ENCODE peak calls at places on chromosomes 2 and 18, in nine cellular contexts. One of them, this sample, is unnamed.
A peak's percentile ranks its signal among the peaks of the same experiment; 100 is the strongest.

GRCh38 chr2:38266382-38267051 is 110.6 kb downstream of the ATL2 start:
- DNase-seq in breast epithelium: no peak
- DNase-seq in CD4-positive, alpha-beta memory T cell: no peak
- DNase-seq in right cardiac atrium: no peak
- DNase-seq in caudate nucleus: no peak
- DNase-seq in SK-N-MC: no peak
- DNase-seq in CD8-positive, alpha-beta T cell: no peak
- DNase-seq in PC-9: peak; percentile 13
- DNase-seq in PC-3: no peak
- DNase-seq in this sample: no peak

GRCh38 chr18:7272268-7273049 is 41.6 kb downstream of the LRRC30 start:
- DNase-seq in breast epithelium: no peak
- DNase-seq in CD4-positive, alpha-beta memory T cell: no peak
- DNase-seq in right cardiac atrium: peak; percentile 82
- DNase-seq in caudate nucleus: peak; percentile 66
- DNase-seq in SK-N-MC: peak; percentile 6
- DNase-seq in CD8-positive, alpha-beta T cell: no peak
- DNase-seq in PC-9: peak; percentile 39
- DNase-seq in PC-3: peak; percentile 88
- DNase-seq in this sample: no peak

GRCh38 chr2:179422037-179422643 is 157.5 kb upstream of the SESTD1 start:
- DNase-seq in breast epithelium: peak; percentile 68
- DNase-seq in CD4-positive, alpha-beta memory T cell: no peak
- DNase-seq in right cardiac atrium: peak; percentile 80
- DNase-seq in caudate nucleus: peak; percentile 51
- DNase-seq in SK-N-MC: peak; percentile 16
- DNase-seq in CD8-positive, alpha-beta T cell: peak; percentile 27
- DNase-seq in PC-9: peak; percentile 56
- DNase-seq in PC-3: peak; percentile 84
- DNase-seq in this sample: peak; percentile 11

GRCh38 chr18:2411381-2411977 is 159.8 kb downstream of the METTL4 start:
- DNase-seq in breast epithelium: no peak
- DNase-seq in CD4-positive, alpha-beta memory T cell: no peak
- DNase-seq in right cardiac atrium: no peak
- DNase-seq in caudate nucleus: no peak
- DNase-seq in SK-N-MC: no peak
- DNase-seq in CD8-positive, alpha-beta T cell: no peak
- DNase-seq in PC-9: peak; percentile 75
- DNase-seq in PC-3: peak; percentile 89
- DNase-seq in this sample: no peak

GRCh38 chr2:190849774-190850173 is 30.8 kb upstream of the GLS start:
- DNase-seq in breast epithelium: no peak
- DNase-seq in CD4-positive, alpha-beta memory T cell: no peak
- DNase-seq in right cardiac atrium: no peak
- DNase-seq in caudate nucleus: no peak
- DNase-seq in SK-N-MC: no peak
- DNase-seq in CD8-positive, alpha-beta T cell: no peak
- DNase-seq in PC-9: peak; percentile 46
- DNase-seq in PC-3: peak; percentile 90
- DNase-seq in this sample: peak; percentile 31

GRCh38 chr2:223469270-223470057 is 132.7 kb downstream of the SCG2 start:
- DNase-seq in breast epithelium: no peak
- DNase-seq in CD4-positive, alpha-beta memory T cell: no peak
- DNase-seq in right cardiac atrium: peak; percentile 75
- DNase-seq in caudate nucleus: no peak
- DNase-seq in SK-N-MC: no peak
- DNase-seq in CD8-positive, alpha-beta T cell: no peak
- DNase-seq in PC-9: no peak
- DNase-seq in PC-3: no peak
- DNase-seq in this sample: peak; percentile 25

GRCh38 chr2:160432633-160433032 is 61.0 kb downstream of the RBMS1 start:
- DNase-seq in breast epithelium: no peak
- DNase-seq in CD4-positive, alpha-beta memory T cell: no peak
- DNase-seq in right cardiac atrium: no peak
- DNase-seq in caudate nucleus: no peak
- DNase-seq in SK-N-MC: no peak
- DNase-seq in CD8-positive, alpha-beta T cell: no peak
- DNase-seq in PC-9: peak; percentile 65
- DNase-seq in PC-3: peak; percentile 97
- DNase-seq in this sample: no peak

GRCh38 chr2:226087505-226088365 is 688.2 kb downstream of the NYAP2 start:
- DNase-seq in breast epithelium: no peak
- DNase-seq in CD4-positive, alpha-beta memory T cell: no peak
- DNase-seq in right cardiac atrium: no peak
- DNase-seq in caudate nucleus: no peak
- DNase-seq in SK-N-MC: no peak
- DNase-seq in CD8-positive, alpha-beta T cell: no peak
- DNase-seq in PC-9: no peak
- DNase-seq in PC-3: no peak
- DNase-seq in this sample: no peak

GRCh38 chr2:126317797-126318431 is 338.0 kb upstream of the GYPC start:
- DNase-seq in breast epithelium: no peak
- DNase-seq in CD4-positive, alpha-beta memory T cell: no peak
- DNase-seq in right cardiac atrium: no peak
- DNase-seq in caudate nucleus: no peak
- DNase-seq in SK-N-MC: no peak
- DNase-seq in CD8-positive, alpha-beta T cell: no peak
- DNase-seq in PC-9: no peak
- DNase-seq in PC-3: no peak
- DNase-seq in this sample: no peak

GRCh38 chr2:29012211-29012681 is 31.1 kb downstream of the TOGARAM2 start:
- DNase-seq in breast epithelium: no peak
- DNase-seq in CD4-positive, alpha-beta memory T cell: peak; percentile 45
- DNase-seq in right cardiac atrium: peak; percentile 92
- DNase-seq in caudate nucleus: peak; percentile 26
- DNase-seq in SK-N-MC: no peak
- DNase-seq in CD8-positive, alpha-beta T cell: peak; percentile 55
- DNase-seq in PC-9: no peak
- DNase-seq in PC-3: no peak
- DNase-seq in this sample: no peak

GRCh38 chr2:234333168-234334130 is 163.4 kb downstream of the ARL4C start:
- DNase-seq in breast epithelium: no peak
- DNase-seq in CD4-positive, alpha-beta memory T cell: no peak
- DNase-seq in right cardiac atrium: no peak
- DNase-seq in caudate nucleus: no peak
- DNase-seq in SK-N-MC: no peak
- DNase-seq in CD8-positive, alpha-beta T cell: no peak
- DNase-seq in PC-9: no peak
- DNase-seq in PC-3: no peak
- DNase-seq in this sample: no peak

GRCh38 chr2:51812138-51812866 is 780.4 kb upstream of the NRXN1 start:
- DNase-seq in breast epithelium: no peak
- DNase-seq in CD4-positive, alpha-beta memory T cell: no peak
- DNase-seq in right cardiac atrium: no peak
- DNase-seq in caudate nucleus: no peak
- DNase-seq in SK-N-MC: no peak
- DNase-seq in CD8-positive, alpha-beta T cell: no peak
- DNase-seq in PC-9: no peak
- DNase-seq in PC-3: peak; percentile 83
- DNase-seq in this sample: no peak

GRCh38 chr2:199306116-199306515 is 151.6 kb downstream of the SATB2 start:
- DNase-seq in breast epithelium: no peak
- DNase-seq in CD4-positive, alpha-beta memory T cell: no peak
- DNase-seq in right cardiac atrium: no peak
- DNase-seq in caudate nucleus: no peak
- DNase-seq in SK-N-MC: no peak
- DNase-seq in CD8-positive, alpha-beta T cell: no peak
- DNase-seq in PC-9: no peak
- DNase-seq in PC-3: no peak
- DNase-seq in this sample: no peak

GRCh38 chr2:82344670-82345069 is 2040.1 kb upstream of the LRRTM1 start:
- DNase-seq in breast epithelium: no peak
- DNase-seq in CD4-positive, alpha-beta memory T cell: no peak
- DNase-seq in right cardiac atrium: no peak
- DNase-seq in caudate nucleus: no peak
- DNase-seq in SK-N-MC: no peak
- DNase-seq in CD8-positive, alpha-beta T cell: no peak
- DNase-seq in PC-9: no peak
- DNase-seq in PC-3: peak; percentile 62
- DNase-seq in this sample: no peak

GRCh38 chr2:239368906-239369584 is 31.8 kb downstream of the HDAC4 start:
- DNase-seq in breast epithelium: peak; percentile 45
- DNase-seq in CD4-positive, alpha-beta memory T cell: no peak
- DNase-seq in right cardiac atrium: no peak
- DNase-seq in caudate nucleus: no peak
- DNase-seq in SK-N-MC: no peak
- DNase-seq in CD8-positive, alpha-beta T cell: no peak
- DNase-seq in PC-9: no peak
- DNase-seq in PC-3: no peak
- DNase-seq in this sample: no peak

GRCh38 chr2:170052151-170052550 is 125.8 kb upstream of the MYO3B start:
- DNase-seq in breast epithelium: no peak
- DNase-seq in CD4-positive, alpha-beta memory T cell: no peak
- DNase-seq in right cardiac atrium: no peak
- DNase-seq in caudate nucleus: no peak
- DNase-seq in SK-N-MC: no peak
- DNase-seq in CD8-positive, alpha-beta T cell: no peak
- DNase-seq in PC-9: no peak
- DNase-seq in PC-3: peak; percentile 53
- DNase-seq in this sample: no peak

GRCh38 chr18:7945882-7946281 is 378.8 kb downstream of the PTPRM start:
- DNase-seq in breast epithelium: no peak
- DNase-seq in CD4-positive, alpha-beta memory T cell: no peak
- DNase-seq in right cardiac atrium: no peak
- DNase-seq in caudate nucleus: no peak
- DNase-seq in SK-N-MC: no peak
- DNase-seq in CD8-positive, alpha-beta T cell: no peak
- DNase-seq in PC-9: peak; percentile 86
- DNase-seq in PC-3: peak; percentile 93
- DNase-seq in this sample: no peak

DNA sequence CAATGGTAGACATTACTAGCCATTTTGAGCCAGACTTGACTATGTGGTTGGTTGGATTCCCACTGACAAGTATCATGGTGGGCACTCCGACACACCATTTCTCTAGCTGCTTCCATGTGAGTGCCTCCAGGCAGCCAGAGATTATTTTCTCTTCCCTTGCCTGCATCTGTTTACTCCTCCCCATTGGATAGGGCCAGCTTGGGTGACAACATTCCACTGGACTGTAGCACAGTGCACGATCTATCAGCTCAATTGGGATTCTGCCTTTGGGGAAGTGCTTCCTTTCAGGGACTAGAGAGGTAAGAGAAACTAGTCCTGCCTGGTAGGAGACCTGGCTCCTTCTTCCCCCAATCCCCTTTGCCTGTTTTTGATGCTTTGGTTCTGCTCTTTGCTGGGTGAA is 49.0 kb upstream of the MAP4K3 start:
- DNase-seq in breast epithelium: no peak
- DNase-seq in CD4-positive, alpha-beta memory T cell: no peak
- DNase-seq in right cardiac atrium: no peak
- DNase-seq in caudate nucleus: no peak
- DNase-seq in SK-N-MC: no peak
- DNase-seq in CD8-positive, alpha-beta T cell: no peak
- DNase-seq in PC-9: no peak
- DNase-seq in PC-3: no peak
- DNase-seq in this sample: no peak
- H3K27ac ChIP-seq in breast epithelium: no peak overlapping the region
- H3K27ac ChIP-seq in CD4-positive, alpha-beta memory T cell: no peak overlapping the region
- H3K27ac ChIP-seq in right cardiac atrium: no peak overlapping the region
- H3K27ac ChIP-seq in caudate nucleus: no peak overlapping the region
- H3K27ac ChIP-seq in SK-N-MC: no peak overlapping the region
- H3K27ac ChIP-seq in CD8-positive, alpha-beta T cell: no peak overlapping the region
- H3K27ac ChIP-seq in PC-9: no peak overlapping the region
- H3K27ac ChIP-seq in PC-3: no peak overlapping the region
- H3K27ac ChIP-seq in this sample: no peak overlapping the region

DNA sequence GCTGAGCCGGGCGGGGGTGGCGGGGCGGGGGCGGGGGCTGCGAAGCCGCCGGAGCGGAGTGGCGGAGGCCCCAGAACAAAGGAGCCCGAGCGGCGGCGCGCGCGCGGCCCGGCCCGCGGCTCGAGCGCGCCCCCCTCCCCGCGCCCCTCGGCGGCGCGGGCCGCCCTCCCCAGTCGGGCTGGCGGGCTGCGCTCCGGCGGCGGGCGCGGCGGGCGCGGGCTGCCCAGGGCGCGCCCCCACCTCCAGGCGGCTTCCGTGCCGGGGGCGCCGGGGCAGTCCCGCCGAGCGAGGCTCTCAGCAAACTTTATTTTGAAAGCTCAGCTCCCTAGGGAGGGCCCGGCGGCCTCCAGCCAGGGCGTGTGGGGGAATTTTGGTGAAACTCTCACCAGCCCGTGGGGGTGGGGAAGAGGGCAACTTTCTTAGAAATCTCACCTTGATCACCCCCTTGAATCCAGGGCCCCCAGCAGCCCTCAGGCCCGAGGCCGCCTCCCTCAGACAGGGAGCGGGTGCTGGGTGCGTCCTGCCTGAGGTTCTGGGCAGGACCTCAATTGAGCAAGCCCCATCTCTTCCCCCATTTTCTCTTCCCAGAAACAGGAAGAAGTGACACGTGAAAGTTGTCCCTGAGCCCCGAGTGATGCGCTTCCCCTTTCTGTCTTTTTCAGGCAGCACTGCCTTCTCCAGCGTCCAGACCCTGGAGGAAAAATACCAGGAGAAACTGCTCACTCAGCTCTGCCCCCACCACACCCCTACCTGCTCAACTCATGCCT is 791 bp downstream of the TET3 start:
- DNase-seq in breast epithelium: no peak
- DNase-seq in CD4-positive, alpha-beta memory T cell: peak; percentile 50
- DNase-seq in right cardiac atrium: peak; percentile 86
- DNase-seq in caudate nucleus: peak; percentile 21
- DNase-seq in SK-N-MC: no peak
- DNase-seq in CD8-positive, alpha-beta T cell: peak; percentile 49
- DNase-seq in PC-9: no peak
- DNase-seq in PC-3: peak; percentile 36
- DNase-seq in this sample: no peak
- H3K27ac ChIP-seq in breast epithelium: peak overlapping the region; percentile 91
- H3K27ac ChIP-seq in CD4-positive, alpha-beta memory T cell: peak overlapping the region; percentile 75
- H3K27ac ChIP-seq in right cardiac atrium: no peak overlapping the region
- H3K27ac ChIP-seq in caudate nucleus: no peak overlapping the region
- H3K27ac ChIP-seq in SK-N-MC: peak overlapping the region; percentile 59
- H3K27ac ChIP-seq in CD8-positive, alpha-beta T cell: peak overlapping the region; percentile 37
- H3K27ac ChIP-seq in PC-9: peak overlapping the region; percentile 40
- H3K27ac ChIP-seq in PC-3: peak overlapping the region; percentile 33
- H3K27ac ChIP-seq in this sample: no peak overlapping the region

GRCh38 chr2:177258059-177258458 is 6.5 kb downstream of the NFE2L2 start:
- DNase-seq in breast epithelium: no peak
- DNase-seq in CD4-positive, alpha-beta memory T cell: no peak
- DNase-seq in right cardiac atrium: no peak
- DNase-seq in caudate nucleus: no peak
- DNase-seq in SK-N-MC: no peak
- DNase-seq in CD8-positive, alpha-beta T cell: no peak
- DNase-seq in PC-9: no peak
- DNase-seq in PC-3: no peak
- DNase-seq in this sample: no peak
- H3K27ac ChIP-seq in breast epithelium: peak overlapping the region; percentile 70
- H3K27ac ChIP-seq in CD4-positive, alpha-beta memory T cell: no peak overlapping the region
- H3K27ac ChIP-seq in right cardiac atrium: no peak overlapping the region
- H3K27ac ChIP-seq in caudate nucleus: no peak overlapping the region
- H3K27ac ChIP-seq in SK-N-MC: no peak overlapping the region
- H3K27ac ChIP-seq in CD8-positive, alpha-beta T cell: no peak overlapping the region
- H3K27ac ChIP-seq in PC-9: no peak overlapping the region
- H3K27ac ChIP-seq in PC-3: no peak overlapping the region
- H3K27ac ChIP-seq in this sample: peak overlapping the region; percentile 19

DNA sequence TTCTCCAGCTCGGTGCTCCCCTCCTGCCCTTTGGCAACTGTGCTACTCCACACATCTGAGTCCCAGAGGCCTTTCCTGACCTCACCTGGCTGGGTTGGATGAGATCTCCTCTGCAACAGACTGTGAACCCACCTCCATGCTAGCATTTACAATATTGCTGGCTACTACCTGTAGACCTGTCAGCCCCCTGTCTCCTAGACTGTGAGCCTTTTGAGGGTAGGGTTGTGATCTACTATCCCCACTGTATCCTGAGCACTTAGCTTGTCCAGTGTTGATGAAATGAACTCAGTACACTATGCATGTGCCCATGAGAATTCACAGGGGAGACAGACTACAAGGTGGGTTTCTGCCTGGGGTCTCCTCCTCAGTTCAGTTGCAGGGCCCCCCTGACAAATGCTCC is 70.1 kb downstream of the C1QL2 start:
- DNase-seq in breast epithelium: no peak
- DNase-seq in CD4-positive, alpha-beta memory T cell: no peak
- DNase-seq in right cardiac atrium: no peak
- DNase-seq in caudate nucleus: no peak
- DNase-seq in SK-N-MC: no peak
- DNase-seq in CD8-positive, alpha-beta T cell: no peak
- DNase-seq in PC-9: no peak
- DNase-seq in PC-3: no peak
- DNase-seq in this sample: no peak
- H3K27ac ChIP-seq in breast epithelium: no peak overlapping the region
- H3K27ac ChIP-seq in CD4-positive, alpha-beta memory T cell: no peak overlapping the region
- H3K27ac ChIP-seq in right cardiac atrium: no peak overlapping the region
- H3K27ac ChIP-seq in caudate nucleus: no peak overlapping the region
- H3K27ac ChIP-seq in SK-N-MC: no peak overlapping the region
- H3K27ac ChIP-seq in CD8-positive, alpha-beta T cell: no peak overlapping the region
- H3K27ac ChIP-seq in PC-9: no peak overlapping the region
- H3K27ac ChIP-seq in PC-3: no peak overlapping the region
- H3K27ac ChIP-seq in this sample: no peak overlapping the region